ENCODE peak calls at places on chromosomes 5 and 9, in eight cellular contexts. B is GM23338, D is upper lobe of left lung, L is lower lobe of right lung, A is WERI-Rb-1, U is stomach, V is keratinocyte, F is mucosa of descending colon. K is an unnamed sample. For H3K36me3, the result is how much of the 10 kb centered on the place peaks cover.

GRCh38 chr9:130897105-130897751 is 616 bp upstream of the QRFP start:
- DNase-seq in B (no peak), D (no peak), L (no peak), A (no peak), U (no peak), V (no peak), F (no peak), K (no peak)

GRCh38 chr5:160434022-160434531 is 12.4 kb downstream of the PTTG1 start:
- DNase-seq in B (peak), D (no peak), L (peak), A (peak), U (no peak), V (no peak), F (no peak), K (peak)

GRCh38 chr5:175696139-175696854 is 38.4 kb downstream of the HRH2 start:
- DNase-seq in B (peak), D (peak), L (peak), A (peak), U (peak), V (no peak), F (peak), K (peak)

GRCh38 chr5:137075163-137075970 is 423.8 kb downstream of the SPOCK1 start:
- DNase-seq in B (peak), D (peak), L (peak), A (peak), U (peak), V (peak), F (peak), K (peak)

GRCh38 chr9:95971815-95972214 is 96.3 kb downstream of the ERCC6L2 start:
- DNase-seq in B (no peak), D (no peak), L (no peak), A (no peak), U (no peak), V (no peak), F (no peak), K (no peak)

GRCh38 chr5:31990701-31991110 is 183.4 kb downstream of the GOLPH3 start:
- DNase-seq in B (no peak), D (no peak), L (no peak), A (peak), U (no peak), V (no peak), F (no peak), K (no peak)

GRCh38 chr5:73390989-73391388 is 57.6 kb downstream of the FOXD1 start:
- DNase-seq in B (no peak), D (no peak), L (no peak), A (no peak), U (no peak), V (no peak), F (no peak), K (no peak)

GRCh38 chr9:89453452-89453851 is 44.5 kb downstream of the SEMA4D start:
- DNase-seq in B (no peak), D (no peak), L (no peak), A (no peak), U (no peak), V (no peak), F (peak), K (no peak)

GRCh38 chr5:160672521-160672920 is 179.5 kb downstream of the ATP10B start:
- DNase-seq in B (no peak), D (no peak), L (no peak), A (no peak), U (no peak), V (no peak), F (no peak), K (no peak)

GRCh38 chr9:126501383-126502331 is 112.1 kb upstream of the LMX1B start:
- DNase-seq in B (no peak), D (no peak), L (peak), A (no peak), U (no peak), V (no peak), F (no peak), K (no peak)

GRCh38 chr5:52743970-52744369 is 43.7 kb upstream of the ITGA1 start:
- DNase-seq in B (peak), D (no peak), L (no peak), A (no peak), U (no peak), V (no peak), F (no peak), K (peak)

GRCh38 chr5:96149021-96149420 is 187.4 kb upstream of the ELL2 start:
- DNase-seq in B (no peak), D (no peak), L (no peak), A (no peak), U (no peak), V (no peak), F (no peak), K (no peak)

GRCh38 chr9:37587521-37587920 is 4.9 kb downstream of the TOMM5 start:
- DNase-seq in B (no peak), D (no peak), L (no peak), A (no peak), U (no peak), V (no peak), F (no peak), K (no peak)

GRCh38 chr9:34809504-34810186 is 99.7 kb upstream of the CCL21 start:
- DNase-seq in B (peak), D (no peak), L (no peak), A (no peak), U (no peak), V (no peak), F (peak), K (no peak)

GRCh38 chr5:175422058-175422457 is 21.9 kb downstream of the DRD1 start:
- DNase-seq in B (no peak), D (no peak), L (no peak), A (no peak), U (no peak), V (no peak), F (no peak), K (no peak)

GRCh38 chr5:34511915-34512314 is 144.2 kb upstream of the RAI14 start:
- DNase-seq in B (no peak), D (no peak), L (no peak), A (no peak), U (no peak), V (no peak), F (no peak), K (no peak)

GRCh38 chr5:76256116-76256889 is 146.8 kb upstream of the IQGAP2 start:
- DNase-seq in B (peak), D (peak), L (no peak), A (peak), U (peak), V (peak), F (peak), K (peak)

GRCh38 chr5:14526493-14526892 is 55.1 kb upstream of the OTULINL start:
- DNase-seq in B (no peak), D (no peak), L (no peak), A (no peak), U (no peak), V (no peak), F (no peak), K (no peak)

GRCh38 chr5:93126634-93127033 is 454.4 kb downstream of the NR2F1-AS1 start:
- DNase-seq in B (no peak), D (no peak), L (no peak), A (no peak), U (no peak), V (no peak), F (no peak), K (no peak)

GRCh38 chr5:169811680-169812079 is 168.6 kb downstream of the INSYN2B start:
- DNase-seq in B (no peak), D (no peak), L (no peak), A (no peak), U (no peak), V (no peak), F (no peak), K (no peak)

GRCh38 chr5:9502435-9502834 is 43.4 kb downstream of the SEMA5A start:
- DNase-seq in B (no peak), D (no peak), L (no peak), A (no peak), U (no peak), V (no peak), F (no peak), K (no peak)

GRCh38 chr5:92543246-92543645 is 1037.8 kb downstream of the NR2F1-AS1 start:
- DNase-seq in B (no peak), D (no peak), L (no peak), A (no peak), U (no peak), V (no peak), F (no peak), K (no peak)

GRCh38 chr9:98375138-98375726 is 119.8 kb upstream of the TBC1D2 start:
- DNase-seq in B (no peak), D (no peak), L (no peak), A (no peak), U (peak), V (no peak), F (no peak), K (no peak)

GRCh38 chr9:128414461-128414860 is 6.2 kb upstream of the CERCAM start:
- DNase-seq in B (peak), D (no peak), L (no peak), A (no peak), U (no peak), V (no peak), F (no peak), K (no peak)

GRCh38 chr5:136015966-136016365 is 12.8 kb upstream of the TGFBI start:
- DNase-seq in B (no peak), D (no peak), L (no peak), A (no peak), U (no peak), V (no peak), F (no peak), K (no peak)

GRCh38 chr5:142151436-142152382 is 43.1 kb downstream of the NDFIP1 start:
- DNase-seq in B (peak), D (peak), L (no peak), A (peak), U (peak), V (no peak), F (no peak), K (no peak)

GRCh38 chr9:79196606-79197005 is 375.2 kb upstream of the TLE4 start:
- DNase-seq in B (no peak), D (no peak), L (no peak), A (no peak), U (no peak), V (no peak), F (no peak), K (no peak)

GRCh38 chr9:36731576-36731975 is 158.9 kb downstream of the MELK start:
- DNase-seq in B (no peak), D (no peak), L (no peak), A (no peak), U (no peak), V (no peak), F (no peak), K (no peak)

GRCh38 chr9:3888496-3888858 is 362.7 kb upstream of the RFX3 start:
- DNase-seq in B (no peak), D (no peak), L (no peak), A (no peak), U (no peak), V (no peak), F (no peak), K (no peak)

GRCh38 chr5:114449836-114450515 is 88.1 kb downstream of the KCNN2 start:
- DNase-seq in B (peak), D (peak), L (peak), A (peak), U (peak), V (no peak), F (peak), K (peak)

GRCh38 chr5:31149072-31149471 is 44.4 kb upstream of the CDH6 start:
- DNase-seq in B (peak), D (no peak), L (no peak), A (no peak), U (no peak), V (no peak), F (no peak), K (no peak)

GRCh38 chr9:35756275-35756742 is 2.2 kb upstream of the MSMP start:
- DNase-seq in B (peak), D (peak), L (peak), A (peak), U (peak), V (no peak), F (peak), K (no peak)

GRCh38 chr5:33563983-33564908 is 123.5 kb downstream of the TARS1 start:
- DNase-seq in B (peak), D (no peak), L (no peak), A (no peak), U (no peak), V (no peak), F (no peak), K (no peak)

GRCh38 chr5:1847611-1848010 is 35.1 kb downstream of the IRX4 start:
- DNase-seq in B (no peak), D (no peak), L (peak), A (no peak), U (no peak), V (no peak), F (no peak), K (no peak)

GRCh38 chr5:64207978-64208377 is 42.3 kb downstream of the RNF180 start:
- DNase-seq in B (peak), D (no peak), L (no peak), A (no peak), U (no peak), V (no peak), F (no peak), K (no peak)

GRCh38 chr5:146467729-146468128 is 20.6 kb downstream of the TCERG1 start:
- DNase-seq in B (no peak), D (no peak), L (no peak), A (no peak), U (no peak), V (no peak), F (no peak), K (no peak)

GRCh38 chr9:136004712-136005111 is 43.5 kb upstream of the UBAC1 start:
- DNase-seq in B (peak), D (no peak), L (no peak), A (no peak), U (no peak), V (no peak), F (no peak), K (no peak)
- H3K36me3 ChIP-seq in B (under half), D (under half), L (under half), A (under half), U (under half), V (under half), F (under half), K (under half)

DNA sequence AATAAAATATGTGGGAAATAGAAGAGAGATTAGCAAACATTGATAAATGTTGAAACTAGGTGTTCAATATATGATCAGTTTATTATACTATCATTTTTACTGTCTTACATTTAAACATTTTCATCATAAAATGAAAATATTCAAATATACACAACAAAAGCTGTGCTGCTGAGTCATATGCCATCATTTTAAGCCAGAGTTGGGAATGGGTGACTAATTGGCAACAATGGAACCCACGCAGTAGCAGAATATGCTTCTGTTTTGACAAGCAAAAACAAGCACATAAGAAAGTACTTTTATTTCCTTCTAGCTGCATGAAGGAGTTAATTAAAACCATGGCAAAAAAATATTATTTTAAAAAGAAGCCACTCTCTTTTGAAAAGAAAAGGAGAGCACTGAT is 340.0 kb upstream of the EDIL3 start:
- DNase-seq in B (no peak), D (no peak), L (no peak), A (no peak), U (no peak), V (peak), F (no peak), K (no peak)
- TF ChIP-seq CTCF in B (no peak), D (no peak), L (no peak), A (no peak), U (no peak), V (no peak), F (no peak), K (no peak)

GRCh38 chr5:130365956-130366355 is 461.7 kb downstream of the CHSY3 start:
- DNase-seq in B (no peak), D (no peak), L (no peak), A (no peak), U (no peak), V (no peak), F (no peak), K (no peak)
- H3K36me3 ChIP-seq in B (under half), D (under half), L (under half), A (under half), U (under half), V (under half), F (under half), K (under half)

GRCh38 chr5:151464101-151464500 is 16.7 kb downstream of the SLC36A1 start:
- DNase-seq in B (no peak), D (no peak), L (no peak), A (no peak), U (no peak), V (no peak), F (no peak), K (no peak)

GRCh38 chr5:151461312-151461711 is 13.9 kb downstream of the SLC36A1 start:
- DNase-seq in B (no peak), D (no peak), L (no peak), A (no peak), U (no peak), V (no peak), F (no peak), K (peak)

GRCh38 chr5:151459680-151460079 is 12.3 kb downstream of the SLC36A1 start:
- DNase-seq in B (peak), D (no peak), L (no peak), A (no peak), U (no peak), V (no peak), F (no peak), K (no peak)

GRCh38 chr5:151465476-151465875 is 18.1 kb downstream of the SLC36A1 start:
- DNase-seq in B (no peak), D (no peak), L (no peak), A (no peak), U (no peak), V (no peak), F (no peak), K (no peak)

GRCh38 chr5:151463137-151464029 is 16.0 kb downstream of the SLC36A1 start:
- DNase-seq in B (peak), D (no peak), L (no peak), A (no peak), U (no peak), V (no peak), F (peak), K (no peak)
- TF ChIP-seq CTCF in B (peak), D (no peak), L (peak), A (peak), U (no peak), V (peak), F (peak), K (peak)

DNA sequence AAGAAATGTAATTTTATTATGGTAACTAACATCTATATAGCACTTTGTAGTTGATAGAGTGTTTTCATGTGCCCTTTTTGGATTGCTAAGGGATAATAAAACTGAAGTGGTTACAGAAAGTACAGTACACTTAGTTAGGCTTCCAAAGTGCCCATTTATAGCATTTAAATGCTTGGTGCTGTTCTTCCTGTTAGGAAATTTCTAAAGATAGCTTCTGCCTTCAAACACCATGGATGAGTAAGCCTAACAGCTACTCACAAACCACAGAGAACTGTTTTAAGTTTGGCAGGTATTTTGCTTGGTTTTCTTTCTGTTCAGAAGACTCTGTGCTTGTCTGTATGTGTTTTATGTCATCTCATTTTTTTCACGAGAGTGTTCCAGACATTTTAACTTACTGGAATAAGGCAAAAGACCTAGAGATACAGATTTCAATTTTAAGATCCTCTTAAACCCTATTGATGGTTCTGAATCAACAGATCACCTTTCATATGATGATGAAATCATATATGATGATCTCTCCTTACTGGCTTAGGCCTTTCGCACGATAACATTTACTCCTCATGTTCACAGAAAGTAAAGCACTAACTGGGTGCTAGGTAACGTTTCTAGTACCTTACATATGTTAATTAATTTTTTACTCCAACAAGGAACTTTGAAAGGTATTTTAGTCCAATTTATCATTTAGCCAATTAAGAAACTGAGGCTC is 4.4 kb downstream of the RIMOC1 start:
- DNase-seq in B (no peak), D (no peak), L (no peak), A (no peak), U (no peak), V (no peak), F (no peak), K (no peak)
- H3K36me3 ChIP-seq in B (under half), D (half or more), L (half or more), A (half or more), U (half or more), V (under half), F (under half), K (under half)

GRCh38 chr9:15422355-15423327 is at the start of gene SNAPC3:
- DNase-seq in B (peak), D (peak), L (peak), A (peak), U (peak), V (peak), F (peak), K (peak)
- TF ChIP-seq CTCF in B (no peak), D (peak), L (no peak), A (no peak), U (no peak), V (no peak), F (no peak), K (no peak)

GRCh38 chr9:134827993-134828392 is 52.6 kb upstream of the FCN2 start:
- DNase-seq in B (no peak), D (no peak), L (no peak), A (no peak), U (no peak), V (no peak), F (no peak), K (no peak)

GRCh38 chr9:134825025-134825424 is 55.6 kb upstream of the FCN2 start:
- DNase-seq in B (no peak), D (no peak), L (no peak), A (no peak), U (no peak), V (no peak), F (no peak), K (no peak)

GRCh38 chr9:134824583-134824982 is 56.0 kb upstream of the FCN2 start:
- DNase-seq in B (no peak), D (no peak), L (no peak), A (no peak), U (no peak), V (no peak), F (no peak), K (no peak)

GRCh38 chr9:134827559-134827958 is 53.1 kb upstream of the FCN2 start:
- DNase-seq in B (no peak), D (no peak), L (no peak), A (no peak), U (no peak), V (no peak), F (no peak), K (no peak)

DNA sequence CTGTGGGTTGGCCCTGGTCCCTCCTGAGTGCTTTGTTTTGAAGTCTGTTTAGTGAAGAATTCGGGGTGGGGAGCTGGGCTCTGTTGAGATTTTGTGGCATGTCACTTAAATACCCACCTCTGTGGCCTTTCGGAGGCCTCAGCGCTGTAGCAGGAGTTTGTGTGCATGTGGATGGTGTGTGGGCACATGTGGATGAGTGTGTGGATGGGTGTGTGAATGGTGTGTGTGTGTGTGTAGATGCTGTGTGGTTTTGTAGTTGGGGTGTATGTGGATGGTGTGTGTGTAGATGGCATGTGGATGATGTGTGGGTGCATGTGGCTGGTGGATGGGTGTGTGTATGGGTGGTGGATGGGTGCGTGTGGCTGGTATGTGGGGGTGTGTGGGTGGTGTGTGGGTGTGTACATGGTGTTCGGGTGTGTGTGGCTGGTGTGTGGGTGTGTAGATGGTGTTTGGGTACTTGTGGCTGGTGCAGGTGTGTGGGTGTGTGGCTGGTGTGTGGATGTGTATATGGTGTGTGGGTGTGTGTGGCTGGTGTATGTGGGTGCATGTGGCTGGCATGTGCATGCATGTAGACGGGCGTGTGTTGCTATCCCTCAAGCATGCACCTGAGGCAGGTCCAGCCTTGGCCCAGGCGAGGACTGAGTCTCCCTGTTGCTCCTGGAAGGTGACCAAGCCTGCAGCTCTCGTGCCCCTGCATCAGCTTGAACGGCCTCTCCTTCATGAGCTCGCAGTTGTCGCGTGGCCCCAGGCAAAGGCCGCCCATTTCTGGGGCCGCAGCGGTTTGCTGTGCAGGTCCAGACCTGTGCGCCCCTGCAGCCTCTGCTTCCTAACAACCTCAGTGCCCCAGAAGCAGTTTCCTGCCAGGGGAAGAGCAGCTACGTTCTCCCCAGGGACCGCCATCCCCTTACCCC is 54.0 kb upstream of the FCN2 start:
- DNase-seq in B (no peak), D (no peak), L (no peak), A (no peak), U (no peak), V (peak), F (no peak), K (no peak)
- H3K36me3 ChIP-seq in B (under half), D (under half), L (under half), A (half or more), U (half or more), V (under half), F (under half), K (under half)

GRCh38 chr5:177446184-177447065 is at the start of gene PRR7:
- DNase-seq in B (peak), D (peak), L (peak), A (peak), U (peak), V (no peak), F (peak), K (peak)
- TF ChIP-seq CTCF in B (no peak), D (peak), L (no peak), A (no peak), U (no peak), V (no peak), F (no peak), K (no peak)